ENCODE peak calls at places on chromosomes 2 and 18, in nine cellular contexts. N is upper lobe of right lung, W is OCI-LY7, G is heart right ventricle, C is H1, B is body of pancreas, P is fibroblast of lung, M is endothelial cell of umbilical vein, J is stomach. D is an unnamed sample.

GRCh38 chr18:50847192-50847591 is 27.4 kb upstream of the MRO start:
- DNase-seq in N (no peak), W (no peak), G (no peak), C (no peak), B (no peak), P (peak; percentile 89), M (no peak), J (no peak), D (no peak)

GRCh38 chr18:75212626-75213110 is 2.1 kb downstream of the TSHZ1 start:
- DNase-seq in N (no peak), W (no peak), G (no peak), C (no peak), B (no peak), P (no peak), M (peak; percentile 37), J (no peak), D (no peak)

GRCh38 chr18:58218111-58218510 is 174.1 kb downstream of the NEDD4L start:
- DNase-seq in N (no peak), W (no peak), G (no peak), C (no peak), B (no peak), P (peak; percentile 47), M (no peak), J (no peak), D (peak; percentile 97)

GRCh38 chr2:74779587-74780135 is 54.3 kb upstream of the HK2 start:
- DNase-seq in N (no peak), W (no peak), G (no peak), C (no peak), B (no peak), P (no peak), M (no peak), J (peak; percentile 45), D (peak; percentile 2)

GRCh38 chr2:206031162-206031784 is 54.7 kb downstream of the INO80D start:
- DNase-seq in N (no peak), W (no peak), G (no peak), C (no peak), B (no peak), P (peak; percentile 67), M (no peak), J (no peak), D (peak; percentile 70)

GRCh38 chr2:20146401-20146800 is 78.5 kb downstream of the SDC1 start:
- DNase-seq in N (no peak), W (no peak), G (no peak), C (no peak), B (no peak), P (peak; percentile 76), M (no peak), J (no peak), D (no peak)

GRCh38 chr18:51857989-51858388 is 482.0 kb upstream of the DCC start:
- DNase-seq in N (no peak), W (no peak), G (no peak), C (no peak), B (no peak), P (no peak), M (no peak), J (no peak), D (no peak)

GRCh38 chr2:170965446-170966225 is 36.6 kb downstream of the GORASP2 start:
- DNase-seq in N (no peak), W (no peak), G (no peak), C (no peak), B (no peak), P (peak; percentile 89), M (no peak), J (no peak), D (no peak)

GRCh38 chr2:168731550-168732128 is 70.8 kb upstream of the NOSTRIN start:
- DNase-seq in N (no peak), W (no peak), G (no peak), C (no peak), B (no peak), P (peak; percentile 20), M (no peak), J (no peak), D (peak; percentile 21)

GRCh38 chr18:61606068-61606660 is 272.9 kb downstream of the CDH20 start:
- DNase-seq in N (no peak), W (no peak), G (peak; percentile 46), C (no peak), B (no peak), P (peak; percentile 63), M (no peak), J (no peak), D (no peak)

GRCh38 chr18:75815767-75816166 is 388.3 kb upstream of the SMIM21 start:
- DNase-seq in N (no peak), W (no peak), G (no peak), C (no peak), B (no peak), P (no peak), M (no peak), J (no peak), D (no peak)

GRCh38 chr18:2958819-2959298 is 54.1 kb downstream of the LPIN2 start:
- DNase-seq in N (no peak), W (peak; percentile 41), G (no peak), C (no peak), B (no peak), P (peak; percentile 49), M (no peak), J (no peak), D (no peak)

GRCh38 chr2:71716697-71717624 is 263.6 kb downstream of the DYSF start:
- DNase-seq in N (peak; percentile 88), W (no peak), G (peak; percentile 94), C (no peak), B (peak; percentile 76), P (peak; percentile 85), M (peak; percentile 25), J (peak; percentile 43), D (peak; percentile 93)

GRCh38 chr18:30992231-30992630 is 50.3 kb downstream of the DSC3 start:
- DNase-seq in N (no peak), W (no peak), G (no peak), C (no peak), B (no peak), P (no peak), M (no peak), J (no peak), D (peak; percentile 78)

GRCh38 chr2:192438239-192438638 is 243.5 kb upstream of the TMEFF2 start:
- DNase-seq in N (no peak), W (no peak), G (no peak), C (no peak), B (no peak), P (no peak), M (no peak), J (no peak), D (no peak)

GRCh38 chr2:47313141-47313691 is 89.7 kb upstream of the MSH2 start:
- DNase-seq in N (no peak), W (no peak), G (no peak), C (no peak), B (peak; percentile 60), P (no peak), M (no peak), J (peak; percentile 39), D (peak; percentile 76)

GRCh38 chr2:47311764-47312503 is 91.0 kb upstream of the MSH2 start:
- DNase-seq in N (no peak), W (no peak), G (no peak), C (no peak), B (no peak), P (no peak), M (no peak), J (no peak), D (no peak)

GRCh38 chr2:47315490-47315889 is 87.5 kb upstream of the MSH2 start:
- DNase-seq in N (no peak), W (no peak), G (no peak), C (no peak), B (no peak), P (no peak), M (no peak), J (no peak), D (no peak)

GRCh38 chr2:47312504-47312875 is 90.5 kb upstream of the MSH2 start:
- DNase-seq in N (no peak), W (no peak), G (no peak), C (no peak), B (no peak), P (no peak), M (no peak), J (no peak), D (no peak)

GRCh38 chr2:47313728-47314127 is 89.2 kb upstream of the MSH2 start:
- DNase-seq in N (no peak), W (no peak), G (no peak), C (no peak), B (no peak), P (no peak), M (no peak), J (no peak), D (no peak)
- TF ChIP-seq CTCF in N (no peak), W (peak; percentile 50), G (no peak), C (peak; percentile 34), B (no peak), P (no peak), M (no peak), J (no peak), D (peak; percentile 11)

GRCh38 chr2:97974471-97974870 is 21.3 kb downstream of the TMEM131 start:
- DNase-seq in N (no peak), W (no peak), G (no peak), C (no peak), B (no peak), P (no peak), M (no peak), J (no peak), D (no peak)
- H3K9me3 ChIP-seq in N (peaks cover 23% of the 10 kb centered on the region), W (peaks cover 36% of the 10 kb centered on the region), G (peaks cover 47% of the 10 kb centered on the region), C (peaks cover 17% of the 10 kb centered on the region), B (no peaks in the 10 kb centered on the region), P (no peaks in the 10 kb centered on the region), M (peaks cover 2% of the 10 kb centered on the region), J (peaks cover 7% of the 10 kb centered on the region), D (peaks cover 8% of the 10 kb centered on the region)

GRCh38 chr2:10162586-10163497 is 40.3 kb downstream of the RRM2 start:
- DNase-seq in N (no peak), W (no peak), G (no peak), C (no peak), B (no peak), P (no peak), M (peak; percentile 26), J (no peak), D (no peak)

GRCh38 chr2:10164611-10165010 is 42.1 kb downstream of the RRM2 start:
- DNase-seq in N (no peak), W (no peak), G (no peak), C (no peak), B (no peak), P (no peak), M (no peak), J (no peak), D (no peak)

GRCh38 chr2:10161961-10162441 is 39.5 kb downstream of the RRM2 start:
- DNase-seq in N (no peak), W (no peak), G (no peak), C (no peak), B (no peak), P (peak; percentile 82), M (peak; percentile 54), J (no peak), D (no peak)

GRCh38 chr2:10165282-10165681 is 42.7 kb downstream of the RRM2 start:
- DNase-seq in N (no peak), W (no peak), G (no peak), C (no peak), B (no peak), P (no peak), M (no peak), J (no peak), D (no peak)

GRCh38 chr2:10163498-10164486 is 41.3 kb downstream of the RRM2 start:
- DNase-seq in N (no peak), W (no peak), G (no peak), C (no peak), B (no peak), P (peak; percentile 48), M (peak; percentile 80), J (no peak), D (peak; percentile 19)
- TF ChIP-seq CTCF in N (no peak), W (no peak), G (no peak), C (no peak), B (no peak), P (no peak), M (no peak), J (no peak), D (no peak)

GRCh38 chr2:22521620-22522019 is 863.4 kb upstream of the KLHL29 start:
- DNase-seq in N (no peak), W (no peak), G (no peak), C (no peak), B (no peak), P (no peak), M (no peak), J (no peak), D (no peak)
- H3K9me3 ChIP-seq in N (no peaks in the 10 kb centered on the region), W (no peaks in the 10 kb centered on the region), G (no peaks in the 10 kb centered on the region), C (no peaks in the 10 kb centered on the region), B (no peaks in the 10 kb centered on the region), P (no peaks in the 10 kb centered on the region), M (peaks cover 3% of the 10 kb centered on the region), J (no peaks in the 10 kb centered on the region), D (peaks cover 7% of the 10 kb centered on the region)

D was measured in PC-3.